ENCODE peak calls at places on chromosomes 16 and 17, in ten cellular contexts. One of them, this sample, is unnamed.
A peak's percentile ranks its signal among the peaks of the same experiment; 100 is the strongest.

GRCh38 chr16:57657228-57657627 is 10.9 kb upstream of the ADGRG3 start:
- DNase-seq in breast epithelium: no peak
- DNase-seq in right lobe of liver: no peak
- DNase-seq in cardiac muscle cell: no peak
- DNase-seq in GM23338: no peak
- DNase-seq in left ventricle myocardium inferior: no peak
- DNase-seq in fibroblast of lung: no peak
- DNase-seq in astrocyte: no peak
- DNase-seq in heart right ventricle: no peak
- DNase-seq in A549: no peak
- DNase-seq in this sample: no peak

GRCh38 chr17:77770331-77771105 is 188.0 kb upstream of the TNRC6C start:
- DNase-seq in breast epithelium: no peak
- DNase-seq in right lobe of liver: no peak
- DNase-seq in cardiac muscle cell: peak; percentile 88
- DNase-seq in GM23338: no peak
- DNase-seq in left ventricle myocardium inferior: no peak
- DNase-seq in fibroblast of lung: peak; percentile 92
- DNase-seq in astrocyte: peak; percentile 91
- DNase-seq in heart right ventricle: peak; percentile 43
- DNase-seq in A549: no peak
- DNase-seq in this sample: no peak

GRCh38 chr17:5003214-5003867 is 5.6 kb downstream of the KIF1C start:
- DNase-seq in breast epithelium: no peak
- DNase-seq in right lobe of liver: no peak
- DNase-seq in cardiac muscle cell: no peak
- DNase-seq in GM23338: no peak
- DNase-seq in left ventricle myocardium inferior: no peak
- DNase-seq in fibroblast of lung: no peak
- DNase-seq in astrocyte: no peak
- DNase-seq in heart right ventricle: no peak
- DNase-seq in A549: no peak
- DNase-seq in this sample: no peak

GRCh38 chr16:86455609-86456008 is 54.7 kb upstream of the FOXF1 start:
- DNase-seq in breast epithelium: no peak
- DNase-seq in right lobe of liver: no peak
- DNase-seq in cardiac muscle cell: no peak
- DNase-seq in GM23338: no peak
- DNase-seq in left ventricle myocardium inferior: no peak
- DNase-seq in fibroblast of lung: peak; percentile 74
- DNase-seq in astrocyte: peak; percentile 78
- DNase-seq in heart right ventricle: no peak
- DNase-seq in A549: no peak
- DNase-seq in this sample: no peak

GRCh38 chr16:27824006-27824405 is 239.5 kb downstream of the GSG1L start:
- DNase-seq in breast epithelium: no peak
- DNase-seq in right lobe of liver: no peak
- DNase-seq in cardiac muscle cell: no peak
- DNase-seq in GM23338: no peak
- DNase-seq in left ventricle myocardium inferior: no peak
- DNase-seq in fibroblast of lung: no peak
- DNase-seq in astrocyte: no peak
- DNase-seq in heart right ventricle: no peak
- DNase-seq in A549: no peak
- DNase-seq in this sample: no peak

GRCh38 chr17:43369986-43370385 is 28.8 kb upstream of the ARL4D start:
- DNase-seq in breast epithelium: no peak
- DNase-seq in right lobe of liver: no peak
- DNase-seq in cardiac muscle cell: no peak
- DNase-seq in GM23338: no peak
- DNase-seq in left ventricle myocardium inferior: no peak
- DNase-seq in fibroblast of lung: no peak
- DNase-seq in astrocyte: no peak
- DNase-seq in heart right ventricle: no peak
- DNase-seq in A549: no peak
- DNase-seq in this sample: no peak

GRCh38 chr16:55539049-55539448 is 27.4 kb upstream of the CAPNS2 start:
- DNase-seq in breast epithelium: no peak
- DNase-seq in right lobe of liver: no peak
- DNase-seq in cardiac muscle cell: peak; percentile 68
- DNase-seq in GM23338: no peak
- DNase-seq in left ventricle myocardium inferior: no peak
- DNase-seq in fibroblast of lung: no peak
- DNase-seq in astrocyte: no peak
- DNase-seq in heart right ventricle: no peak
- DNase-seq in A549: no peak
- DNase-seq in this sample: no peak

GRCh38 chr17:47998044-47998443 is 27.1 kb downstream of the CDK5RAP3 start:
- DNase-seq in breast epithelium: no peak
- DNase-seq in right lobe of liver: no peak
- DNase-seq in cardiac muscle cell: no peak
- DNase-seq in GM23338: no peak
- DNase-seq in left ventricle myocardium inferior: no peak
- DNase-seq in fibroblast of lung: no peak
- DNase-seq in astrocyte: no peak
- DNase-seq in heart right ventricle: no peak
- DNase-seq in A549: no peak
- DNase-seq in this sample: peak; percentile 20

GRCh38 chr17:63476494-63476856 is 386 bp upstream of the ACE start:
- DNase-seq in breast epithelium: no peak
- DNase-seq in right lobe of liver: no peak
- DNase-seq in cardiac muscle cell: peak; percentile 38
- DNase-seq in GM23338: peak; percentile 72
- DNase-seq in left ventricle myocardium inferior: no peak
- DNase-seq in fibroblast of lung: peak; percentile 22
- DNase-seq in astrocyte: no peak
- DNase-seq in heart right ventricle: no peak
- DNase-seq in A549: no peak
- DNase-seq in this sample: no peak

GRCh38 chr17:34840758-34841157 is 120.5 kb downstream of the CCT6B start:
- DNase-seq in breast epithelium: no peak
- DNase-seq in right lobe of liver: no peak
- DNase-seq in cardiac muscle cell: peak; percentile 10
- DNase-seq in GM23338: peak; percentile 46
- DNase-seq in left ventricle myocardium inferior: no peak
- DNase-seq in fibroblast of lung: no peak
- DNase-seq in astrocyte: no peak
- DNase-seq in heart right ventricle: no peak
- DNase-seq in A549: no peak
- DNase-seq in this sample: no peak

GRCh38 chr17:43171761-43172487 is 910 bp downstream of the NBR1 start:
- DNase-seq in breast epithelium: peak; percentile 52
- DNase-seq in right lobe of liver: no peak
- DNase-seq in cardiac muscle cell: peak; percentile 96
- DNase-seq in GM23338: peak; percentile 34
- DNase-seq in left ventricle myocardium inferior: no peak
- DNase-seq in fibroblast of lung: peak; percentile 96
- DNase-seq in astrocyte: peak; percentile 95
- DNase-seq in heart right ventricle: peak; percentile 67
- DNase-seq in A549: peak; percentile 61
- DNase-seq in this sample: no peak

GRCh38 chr16:50526249-50526648 is 21.9 kb upstream of the NKD1 start:
- DNase-seq in breast epithelium: peak; percentile 11
- DNase-seq in right lobe of liver: peak; percentile 17
- DNase-seq in cardiac muscle cell: no peak
- DNase-seq in GM23338: no peak
- DNase-seq in left ventricle myocardium inferior: no peak
- DNase-seq in fibroblast of lung: no peak
- DNase-seq in astrocyte: no peak
- DNase-seq in heart right ventricle: no peak
- DNase-seq in A549: no peak
- DNase-seq in this sample: no peak
- H3K4me1 ChIP-seq in breast epithelium: no peaks in the 10 kb centered on the region
- H3K4me1 ChIP-seq in right lobe of liver: peaks cover 11% of the 10 kb centered on the region
- H3K4me1 ChIP-seq in cardiac muscle cell: no peaks in the 10 kb centered on the region
- H3K4me1 ChIP-seq in GM23338: no peaks in the 10 kb centered on the region
- H3K4me1 ChIP-seq in left ventricle myocardium inferior: no peaks in the 10 kb centered on the region
- H3K4me1 ChIP-seq in fibroblast of lung: no peaks in the 10 kb centered on the region
- H3K4me1 ChIP-seq in astrocyte: no peaks in the 10 kb centered on the region
- H3K4me1 ChIP-seq in heart right ventricle: no peaks in the 10 kb centered on the region
- H3K4me1 ChIP-seq in A549: no peaks in the 10 kb centered on the region
- H3K4me1 ChIP-seq in this sample: no peaks in the 10 kb centered on the region

DNA sequence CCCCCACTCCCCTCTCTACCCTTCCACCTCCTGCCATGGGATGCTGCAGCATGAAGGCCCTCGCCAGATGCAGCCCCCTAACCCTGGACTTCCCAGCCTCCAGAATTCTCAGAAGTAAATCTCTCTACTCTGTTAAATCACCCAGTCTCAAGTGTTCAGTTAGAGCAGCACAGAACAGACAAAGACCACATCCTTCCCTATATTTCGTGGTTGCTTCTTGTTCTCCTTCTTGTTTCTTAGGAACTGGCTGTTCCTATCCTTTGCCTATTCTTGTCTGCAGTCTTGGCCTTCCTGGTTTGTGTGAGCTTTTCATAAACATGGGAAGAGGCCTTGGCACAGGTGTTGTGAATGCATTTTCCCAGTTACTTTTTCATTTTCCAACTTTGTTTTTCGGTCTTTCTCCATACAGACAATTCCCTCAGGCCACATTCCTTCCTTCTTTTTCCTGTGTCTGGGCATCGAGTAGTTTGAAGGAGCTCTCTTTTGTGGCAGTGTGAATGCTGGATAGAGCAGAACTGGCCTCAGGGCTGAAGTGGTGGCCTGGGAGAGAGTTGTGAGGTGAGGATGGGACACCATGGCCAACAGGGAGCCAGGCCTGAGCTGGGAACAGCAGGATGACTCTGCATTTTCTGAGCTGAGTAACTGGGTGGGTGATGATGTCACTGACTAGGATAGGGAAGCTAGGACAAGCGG is 21.1 kb upstream of the KRT17 start:
- DNase-seq in breast epithelium: peak; percentile 88
- DNase-seq in right lobe of liver: no peak
- DNase-seq in cardiac muscle cell: peak; percentile 56
- DNase-seq in GM23338: no peak
- DNase-seq in left ventricle myocardium inferior: no peak
- DNase-seq in fibroblast of lung: peak; percentile 69
- DNase-seq in astrocyte: peak; percentile 59
- DNase-seq in heart right ventricle: no peak
- DNase-seq in A549: peak; percentile 64
- DNase-seq in this sample: no peak
- H3K27ac ChIP-seq in breast epithelium: peak overlapping the region; percentile 86
- H3K27ac ChIP-seq in right lobe of liver: no peak overlapping the region
- H3K27ac ChIP-seq in cardiac muscle cell: no peak overlapping the region
- H3K27ac ChIP-seq in GM23338: no peak overlapping the region
- H3K27ac ChIP-seq in left ventricle myocardium inferior: no peak overlapping the region
- H3K27ac ChIP-seq in fibroblast of lung: no peak overlapping the region
- H3K27ac ChIP-seq in astrocyte: peak overlapping the region; percentile 47
- H3K27ac ChIP-seq in heart right ventricle: no peak overlapping the region
- H3K27ac ChIP-seq in A549: peak overlapping the region; percentile 82
- H3K27ac ChIP-seq in this sample: no peak overlapping the region

DNA sequence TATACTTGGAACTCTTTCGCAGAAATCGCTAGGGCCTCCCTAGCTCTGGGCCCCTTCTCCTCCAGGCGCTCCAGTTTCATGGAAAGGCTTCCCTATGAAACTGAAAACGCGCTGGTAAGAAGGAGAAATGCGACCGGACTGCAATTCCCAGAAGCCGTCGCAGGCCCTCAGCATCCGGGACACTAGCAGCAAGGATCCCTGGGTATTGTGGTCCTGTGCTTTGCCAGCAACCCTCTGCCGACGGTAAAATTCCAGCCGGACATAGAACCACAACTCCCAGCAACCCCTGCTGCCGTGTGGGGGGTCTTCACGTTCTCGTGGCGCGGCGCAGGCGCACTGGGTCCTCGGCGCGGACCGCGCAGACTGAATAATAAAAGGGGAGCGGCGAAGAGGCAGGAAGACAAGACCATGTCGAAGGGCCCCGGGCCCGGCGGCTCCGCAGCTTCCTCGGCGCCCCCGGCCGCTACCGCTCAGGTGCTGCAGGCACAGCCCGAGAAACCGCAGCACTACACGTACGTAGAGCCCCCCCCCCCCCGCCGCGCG is at the start of gene UNK:
- DNase-seq in breast epithelium: peak; percentile 98
- DNase-seq in right lobe of liver: peak; percentile 98
- DNase-seq in cardiac muscle cell: peak; percentile 100
- DNase-seq in GM23338: peak; percentile 99
- DNase-seq in left ventricle myocardium inferior: peak; percentile 96
- DNase-seq in fibroblast of lung: peak; percentile 99
- DNase-seq in astrocyte: peak; percentile 98
- DNase-seq in heart right ventricle: peak; percentile 99
- DNase-seq in A549: peak; percentile 100
- DNase-seq in this sample: peak; percentile 98
- TF ChIP-seq CTCF in breast epithelium: peak; percentile 34
- TF ChIP-seq CTCF in right lobe of liver: no peak
- TF ChIP-seq CTCF in cardiac muscle cell: no peak
- TF ChIP-seq CTCF in GM23338: no peak
- TF ChIP-seq CTCF in left ventricle myocardium inferior: no peak
- TF ChIP-seq CTCF in fibroblast of lung: no peak
- TF ChIP-seq CTCF in astrocyte: no peak
- TF ChIP-seq CTCF in heart right ventricle: no peak
- TF ChIP-seq CTCF in A549: no peak
- TF ChIP-seq CTCF in this sample: no peak

GRCh38 chr17:75900691-75901533 is 3.8 kb downstream of the MRPL38 start:
- DNase-seq in breast epithelium: no peak
- DNase-seq in right lobe of liver: peak; percentile 48
- DNase-seq in cardiac muscle cell: no peak
- DNase-seq in GM23338: no peak
- DNase-seq in left ventricle myocardium inferior: no peak
- DNase-seq in fibroblast of lung: no peak
- DNase-seq in astrocyte: no peak
- DNase-seq in heart right ventricle: no peak
- DNase-seq in A549: no peak
- DNase-seq in this sample: no peak

GRCh38 chr17:75899767-75900468 is 3.2 kb upstream of the TRIM65 start:
- DNase-seq in breast epithelium: no peak
- DNase-seq in right lobe of liver: peak; percentile 78
- DNase-seq in cardiac muscle cell: no peak
- DNase-seq in GM23338: no peak
- DNase-seq in left ventricle myocardium inferior: no peak
- DNase-seq in fibroblast of lung: no peak
- DNase-seq in astrocyte: no peak
- DNase-seq in heart right ventricle: no peak
- DNase-seq in A549: no peak
- DNase-seq in this sample: no peak

GRCh38 chr17:75902406-75902805 is 2.3 kb downstream of the MRPL38 start:
- DNase-seq in breast epithelium: no peak
- DNase-seq in right lobe of liver: no peak
- DNase-seq in cardiac muscle cell: no peak
- DNase-seq in GM23338: no peak
- DNase-seq in left ventricle myocardium inferior: no peak
- DNase-seq in fibroblast of lung: no peak
- DNase-seq in astrocyte: no peak
- DNase-seq in heart right ventricle: no peak
- DNase-seq in A549: no peak
- DNase-seq in this sample: no peak

GRCh38 chr17:75899353-75899752 is 2.6 kb upstream of the TRIM65 start:
- DNase-seq in breast epithelium: no peak
- DNase-seq in right lobe of liver: peak; percentile 49
- DNase-seq in cardiac muscle cell: no peak
- DNase-seq in GM23338: no peak
- DNase-seq in left ventricle myocardium inferior: no peak
- DNase-seq in fibroblast of lung: no peak
- DNase-seq in astrocyte: no peak
- DNase-seq in heart right ventricle: no peak
- DNase-seq in A549: no peak
- DNase-seq in this sample: no peak

DNA sequence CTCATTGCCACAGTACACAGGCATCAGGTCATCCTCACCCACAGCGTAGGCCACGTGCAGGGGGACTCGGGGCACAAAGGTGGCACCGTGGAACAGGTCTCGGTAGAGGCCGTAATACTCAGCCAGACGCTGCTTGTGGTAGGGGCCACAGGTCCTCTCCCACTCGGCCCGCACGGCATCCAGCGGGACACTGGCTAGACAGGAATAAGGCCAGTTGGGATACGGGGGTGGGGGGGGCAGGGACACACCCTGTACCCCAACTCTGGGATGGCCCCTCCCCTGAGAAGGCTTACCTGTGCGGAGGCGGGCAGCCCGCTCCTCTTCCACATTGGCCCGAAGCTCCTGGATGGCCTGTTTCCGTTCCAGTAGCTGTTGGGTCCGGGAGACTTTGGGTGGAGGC is 3.0 kb downstream of the MRPL38 start:
- DNase-seq in breast epithelium: no peak
- DNase-seq in right lobe of liver: no peak
- DNase-seq in cardiac muscle cell: no peak
- DNase-seq in GM23338: no peak
- DNase-seq in left ventricle myocardium inferior: no peak
- DNase-seq in fibroblast of lung: no peak
- DNase-seq in astrocyte: no peak
- DNase-seq in heart right ventricle: no peak
- DNase-seq in A549: no peak
- DNase-seq in this sample: no peak
- H3K4me1 ChIP-seq in breast epithelium: peaks cover 6% of the 10 kb centered on the region
- H3K4me1 ChIP-seq in right lobe of liver: peaks cover 12% of the 10 kb centered on the region
- H3K4me1 ChIP-seq in cardiac muscle cell: peaks cover 3% of the 10 kb centered on the region
- H3K4me1 ChIP-seq in GM23338: peaks cover 15% of the 10 kb centered on the region
- H3K4me1 ChIP-seq in left ventricle myocardium inferior: peaks cover 40% of the 10 kb centered on the region
- H3K4me1 ChIP-seq in fibroblast of lung: no peaks in the 10 kb centered on the region
- H3K4me1 ChIP-seq in astrocyte: peaks cover 8% of the 10 kb centered on the region
- H3K4me1 ChIP-seq in heart right ventricle: peaks cover 31% of the 10 kb centered on the region
- H3K4me1 ChIP-seq in A549: peaks cover 26% of the 10 kb centered on the region
- H3K4me1 ChIP-seq in this sample: peaks cover 39% of the 10 kb centered on the region

This sample was measured in lower lobe of right lung.